ENCODE peak calls at places on chromosomes 12 and 14, in six cellular contexts. F is ELR, K is GM23338, I is NCI-H2227 treated with DMSO at 0.1 percent for 48 hours, B is LoVo, G is EH. O is an unnamed sample.

GRCh38 chr14:72023128-72024042 is 91.2 kb downstream of the RGS6 start:
- DNase-seq in K (peak; percentile 15), I (no peak), F (peak; percentile 38), B (peak; percentile 41), G (peak; percentile 2), O (no peak)

GRCh38 chr14:106652494-106652893 is 1126.1 kb downstream of the TMEM121 start:
- DNase-seq in I (no peak), G (no peak), F (no peak), B (no peak), K (no peak), O (no peak)

GRCh38 chr12:118537481-118537917 is 161.1 kb downstream of the SUDS3 start:
- DNase-seq in G (peak; percentile 4), B (no peak), K (peak; percentile 62), F (no peak), I (peak; percentile 48), O (no peak)

GRCh38 chr12:62724947-62725447 is 210.0 kb downstream of the PPM1H start:
- DNase-seq in F (peak; percentile 98), I (no peak), G (peak; percentile 99), K (peak; percentile 94), B (peak; percentile 97), O (no peak)

GRCh38 chr14:100445436-100446088 is 122.4 kb downstream of the SLC25A47 start:
- DNase-seq in B (no peak), F (peak; percentile 40), K (no peak), I (no peak), G (no peak), O (no peak)

GRCh38 chr14:63543826-63544320 is 696 bp upstream of the PPP2R5E start:
- DNase-seq in K (peak; percentile 58), F (no peak), B (no peak), G (peak; percentile 10), I (peak; percentile 51), O (no peak)

GRCh38 chr12:105273601-105274000 is 37.6 kb upstream of the APPL2 start:
- DNase-seq in F (no peak), G (no peak), B (no peak), K (no peak), I (no peak), O (no peak)

GRCh38 chr14:56120091-56120632 is 2.0 kb downstream of the PELI2 start:
- DNase-seq in B (no peak), K (no peak), F (no peak), I (no peak), G (peak; percentile 26), O (no peak)

GRCh38 chr12:52673216-52673615 is 7.0 kb downstream of the KRT1 start:
- DNase-seq in B (no peak), I (no peak), G (no peak), F (no peak), K (no peak), O (no peak)

GRCh38 chr12:56840922-56841321 is 77.8 kb downstream of the HSD17B6 start:
- DNase-seq in K (no peak), F (peak; percentile 20), B (no peak), G (peak; percentile 66), I (no peak), O (no peak)

GRCh38 chr12:89235189-89235993 is 116.9 kb downstream of the DUSP6 start:
- DNase-seq in F (no peak), I (no peak), B (no peak), G (no peak), K (no peak), O (no peak)

GRCh38 chr12:102618197-102618897 is 138.0 kb upstream of the IGF1 start:
- DNase-seq in G (no peak), I (no peak), K (no peak), F (no peak), B (no peak), O (no peak)

GRCh38 chr14:31286456-31287293 is 79.1 kb upstream of the HECTD1 start:
- DNase-seq in F (peak; percentile 23), G (no peak), K (peak; percentile 57), I (no peak), B (peak; percentile 11), O (no peak)

GRCh38 chr14:64816221-64816783 is 63.4 kb downstream of the SPTB start:
- DNase-seq in I (no peak), B (no peak), F (no peak), G (no peak), K (no peak), O (no peak)

GRCh38 chr14:41699506-41699905 is 92.8 kb downstream of the LRFN5 start:
- DNase-seq in F (peak; percentile 54), I (no peak), G (no peak), B (no peak), K (no peak), O (no peak)

GRCh38 chr12:130281157-130281799 is 56.4 kb upstream of the PIWIL1 start:
- DNase-seq in B (no peak), K (peak; percentile 61), F (no peak), I (no peak), G (peak; percentile 1), O (no peak)

GRCh38 chr12:122206111-122206881 is 2.8 kb downstream of the B3GNT4 start:
- DNase-seq in G (no peak), F (no peak), I (no peak), B (no peak), K (no peak), O (no peak)

GRCh38 chr14:22500525-22500924 is 88.5 kb downstream of the DAD1 start:
- DNase-seq in K (no peak), F (no peak), G (no peak), I (no peak), B (no peak), O (no peak)

GRCh38 chr12:49909826-49910225 is 6.1 kb upstream of the FAIM2 start:
- DNase-seq in F (peak; percentile 14), B (no peak), G (no peak), I (no peak), K (peak; percentile 53), O (no peak)

GRCh38 chr12:53268637-53269562 is 801 bp downstream of the ESPL1 start:
- DNase-seq in I (no peak), F (peak; percentile 17), G (peak; percentile 43), B (no peak), K (peak; percentile 24), O (no peak)

GRCh38 chr14:40058916-40059897 is 627.0 kb upstream of the FBXO33 start:
- DNase-seq in G (no peak), K (no peak), F (no peak), B (no peak), I (no peak), O (no peak)

GRCh38 chr14:33271891-33272290 is 333.2 kb downstream of the NPAS3 start:
- DNase-seq in G (no peak), B (no peak), I (no peak), K (no peak), F (no peak), O (no peak)

GRCh38 chr14:50000215-50001145 is 107.6 kb downstream of the ARF6 start:
- DNase-seq in I (peak; percentile 28), K (peak; percentile 41), G (peak; percentile 97), F (peak; percentile 93), B (peak; percentile 87), O (peak; percentile 59)

GRCh38 chr14:76955575-76956252 is 72.8 kb downstream of the IRF2BPL start:
- DNase-seq in K (peak; percentile 55), F (peak; percentile 88), B (no peak), I (peak; percentile 90), G (peak; percentile 88), O (peak; percentile 46)

GRCh38 chr12:41511247-41511646 is 323.1 kb downstream of the PDZRN4 start:
- DNase-seq in G (no peak), B (no peak), F (no peak), K (no peak), I (no peak), O (no peak)

GRCh38 chr12:126784328-126784921 is 1482.5 kb upstream of the TMEM132C start:
- DNase-seq in B (peak; percentile 62), G (peak; percentile 28), I (no peak), F (peak; percentile 38), K (peak; percentile 64), O (peak; percentile 12)